ENCODE peak calls at places on chromosomes 12 and 14, in five cellular contexts. W is B cell; L is T47D; X is effector memory CD8-positive, alpha-beta T cell; C is brain microvascular endothelial cell. V is an unnamed sample.

GRCh38 chr12:53185582-53186153 is 4.9 kb upstream of the CSAD start:
- DNase-seq in C (no peak), W (no peak), L (no peak), X (no peak), V (no peak)

GRCh38 chr12:65335021-65335714 is 56.7 kb downstream of the MSRB3 start:
- DNase-seq in W (no peak), L (no peak), X (no peak), C (peak), V (peak)

GRCh38 chr12:48183091-48183875 is at the start of gene CCDC184:
- DNase-seq in X (peak), W (peak), C (peak), L (peak), V (peak)

GRCh38 chr12:95694148-95694547 is 96.4 kb downstream of the NTN4 start:
- DNase-seq in W (no peak), C (no peak), X (no peak), L (no peak), V (no peak)

GRCh38 chr12:131836193-131836592 is 8.0 kb downstream of the MMP17 start:
- DNase-seq in C (no peak), L (no peak), X (no peak), W (no peak), V (peak)

GRCh38 chr12:121108492-121108891 is 24.2 kb upstream of the P2RX7 start:
- DNase-seq in C (no peak), W (no peak), X (no peak), L (no peak), V (no peak)

GRCh38 chr14:57480044-57480443 is 13.6 kb downstream of the CCDC198 start:
- DNase-seq in X (no peak), C (no peak), W (no peak), L (no peak), V (no peak)

GRCh38 chr14:21894003-21894897 is 220.6 kb upstream of the OR4E1 start:
- DNase-seq in X (peak), W (no peak), C (no peak), L (no peak), V (no peak)

GRCh38 chr14:76152333-76152681 is 585 bp downstream of the GPATCH2L start:
- DNase-seq in X (peak), C (peak), W (peak), L (peak), V (peak)

GRCh38 chr14:53529519-53529918 is 376.4 kb upstream of the DDHD1 start:
- DNase-seq in W (no peak), C (no peak), L (no peak), X (no peak), V (no peak)

GRCh38 chr12:7864751-7865150 is 8.0 kb downstream of the SLC2A14 start:
- DNase-seq in C (no peak), W (no peak), X (no peak), L (no peak), V (no peak)

GRCh38 chr14:104158827-104159798 is 20.7 kb downstream of the KIF26A start:
- DNase-seq in L (no peak), C (no peak), X (no peak), W (no peak), V (no peak)

GRCh38 chr12:123034865-123035264 is 54.4 kb downstream of the ARL6IP4 start:
- DNase-seq in C (peak), L (peak), W (no peak), X (no peak), V (peak)

GRCh38 chr14:85959063-85959462 is 429.1 kb downstream of the FLRT2 start:
- DNase-seq in L (no peak), W (no peak), C (no peak), X (no peak), V (no peak)

GRCh38 chr14:101562659-101563351 is 1.5 kb downstream of the DIO3 start:
- DNase-seq in X (no peak), L (no peak), C (no peak), W (no peak), V (no peak)

GRCh38 chr12:70831538-70831937 is 89.0 kb downstream of the PTPRR start:
- DNase-seq in L (no peak), W (no peak), C (no peak), X (no peak), V (no peak)

GRCh38 chr12:71685312-71685906 is 473 bp upstream of the TMEM19 start:
- DNase-seq in X (no peak), C (no peak), L (no peak), W (no peak), V (no peak)

GRCh38 chr12:42625611-42626010 is 36.1 kb upstream of the PRICKLE1 start:
- DNase-seq in L (no peak), C (peak), X (no peak), W (no peak), V (no peak)

GRCh38 chr12:57889541-57889989 is 43.0 kb upstream of the CTDSP2 start:
- DNase-seq in C (peak), W (no peak), X (no peak), L (no peak), V (peak)

GRCh38 chr12:55822228-55822627 is 4.4 kb downstream of the ORMDL2 start:
- DNase-seq in L (no peak), X (no peak), C (no peak), W (no peak), V (no peak)

GRCh38 chr12:60441577-60441976 is 845.7 kb downstream of the SLC16A7 start:
- DNase-seq in L (no peak), X (no peak), C (no peak), W (no peak), V (no peak)

GRCh38 chr12:76790564-76791552 is 26.9 kb downstream of the ZDHHC17 start:
- DNase-seq in L (no peak), W (no peak), C (no peak), X (no peak), V (peak)

GRCh38 chr12:53236443-53237111 is 4.6 kb upstream of the RARG start:
- DNase-seq in C (no peak), X (peak), L (no peak), W (no peak), V (no peak)

GRCh38 chr12:50542448-50542847 is 37.7 kb downstream of the DIP2B start:
- DNase-seq in X (no peak), W (no peak), L (no peak), C (peak), V (peak)

GRCh38 chr12:129871991-129872969 is 31.5 kb downstream of the TMEM132D start:
- DNase-seq in C (no peak), X (no peak), L (no peak), W (no peak), V (no peak)

GRCh38 chr14:22646570-22647254 is 2.6 kb upstream of the OR6J1 start:
- DNase-seq in W (no peak), X (no peak), C (no peak), L (no peak), V (peak)

GRCh38 chr12:71057330-71057729 is 100.5 kb downstream of the TSPAN8 start:
- DNase-seq in W (no peak), X (no peak), C (no peak), L (no peak), V (no peak)

GRCh38 chr12:121132601-121133481 is at the start of gene P2RX7:
- DNase-seq in W (peak), C (peak), L (peak), X (peak), V (peak)

GRCh38 chr14:103189481-103190470 is 66.5 kb downstream of the TNFAIP2 start:
- DNase-seq in W (no peak), X (no peak), L (no peak), C (no peak), V (no peak)

GRCh38 chr14:59454131-59454530 is 11.0 kb downstream of the GPR135 start:
- DNase-seq in C (peak), W (no peak), L (no peak), X (no peak), V (peak)

GRCh38 chr12:49534806-49535278 is 4.0 kb upstream of the KCNH3 start:
- DNase-seq in C (no peak), L (no peak), W (no peak), X (no peak), V (no peak)

GRCh38 chr12:4786795-4787194 is 66.6 kb downstream of the GALNT8 start:
- DNase-seq in L (no peak), W (no peak), C (no peak), X (no peak), V (no peak)